ENCODE peak calls at places on chromosome 16, in eight cellular contexts. I is psoas muscle, E is GM06990, C is fibroblast of mammary gland, A is fibroblast of lung, N is tibial nerve, B is H7, U is BE2C. Q is an unnamed sample.
A peak's percentile ranks its signal among the peaks of the same experiment; 100 is the strongest.

GRCh38 chr16:90057738-90058173 is 19.4 kb downstream of the PRDM7 start:
- DNase-seq in E (no peak), A (peak; percentile 46), U (no peak), N (no peak), I (no peak), C (peak; percentile 80), B (no peak), Q (no peak)

GRCh38 chr16:85384831-85385462 is 228.2 kb upstream of the GSE1 start:
- DNase-seq in A (no peak), U (peak; percentile 9), C (no peak), E (no peak), B (peak; percentile 83), I (peak; percentile 9), N (no peak), Q (no peak)

GRCh38 chr16:17755158-17755557 is 284.4 kb upstream of the XYLT1 start:
- DNase-seq in E (no peak), A (no peak), C (no peak), U (no peak), I (no peak), B (no peak), N (no peak), Q (no peak)

GRCh38 chr16:57619606-57620315 is 8.7 kb upstream of the ADGRG1 start:
- DNase-seq in B (peak; percentile 79), C (no peak), E (no peak), U (peak; percentile 24), I (no peak), N (no peak), A (no peak), Q (peak; percentile 65)

GRCh38 chr16:15746332-15746731 is 96.3 kb downstream of the NDE1 start:
- DNase-seq in A (no peak), U (no peak), B (no peak), N (no peak), E (no peak), I (no peak), C (no peak), Q (no peak)

GRCh38 chr16:79062336-79062735 is 538.2 kb downstream of the MAF start:
- DNase-seq in N (no peak), C (no peak), U (no peak), B (no peak), I (no peak), A (no peak), E (no peak), Q (peak; percentile 57)

GRCh38 chr16:30731411-30731810 is 16.8 kb upstream of the PHKG2 start:
- DNase-seq in C (peak; percentile 21), B (no peak), A (no peak), I (no peak), U (no peak), N (no peak), E (no peak), Q (no peak)

GRCh38 chr16:89722392-89723278 is 1.3 kb downstream of the ZNF276 start:
- DNase-seq in I (peak; percentile 70), B (peak; percentile 79), N (no peak), A (peak; percentile 40), C (peak; percentile 45), E (peak; percentile 68), U (no peak), Q (peak; percentile 78)

GRCh38 chr16:66483689-66484452 is 56.8 kb downstream of the BEAN1 start:
- DNase-seq in U (peak; percentile 85), C (peak; percentile 67), B (peak; percentile 94), N (peak; percentile 75), I (peak; percentile 77), E (peak; percentile 66), A (peak; percentile 64), Q (peak; percentile 96)

GRCh38 chr16:80045944-80046660 is 445.6 kb upstream of the MAF start:
- DNase-seq in B (no peak), N (no peak), I (no peak), C (no peak), A (no peak), E (no peak), U (no peak), Q (no peak)

GRCh38 chr16:57354311-57354710 is 4.3 kb upstream of the CCL22 start:
- DNase-seq in E (no peak), B (no peak), A (no peak), N (no peak), I (no peak), U (no peak), C (no peak), Q (no peak)

GRCh38 chr16:14398014-14398717 is 231.9 kb downstream of the PARN start:
- DNase-seq in B (no peak), N (no peak), U (no peak), A (no peak), I (no peak), E (no peak), C (peak; percentile 40), Q (no peak)

GRCh38 chr16:53893731-53894435 is 189.9 kb downstream of the FTO start:
- DNase-seq in I (peak; percentile 21), A (peak; percentile 78), N (no peak), U (no peak), C (peak; percentile 90), E (no peak), B (no peak), Q (no peak)

GRCh38 chr16:29877266-29877961 is 14.4 kb upstream of the CDIPT start:
- DNase-seq in U (peak; percentile 88), N (no peak), E (peak; percentile 47), A (peak; percentile 17), I (no peak), B (peak; percentile 98), C (peak; percentile 50), Q (peak; percentile 100)

DNA sequence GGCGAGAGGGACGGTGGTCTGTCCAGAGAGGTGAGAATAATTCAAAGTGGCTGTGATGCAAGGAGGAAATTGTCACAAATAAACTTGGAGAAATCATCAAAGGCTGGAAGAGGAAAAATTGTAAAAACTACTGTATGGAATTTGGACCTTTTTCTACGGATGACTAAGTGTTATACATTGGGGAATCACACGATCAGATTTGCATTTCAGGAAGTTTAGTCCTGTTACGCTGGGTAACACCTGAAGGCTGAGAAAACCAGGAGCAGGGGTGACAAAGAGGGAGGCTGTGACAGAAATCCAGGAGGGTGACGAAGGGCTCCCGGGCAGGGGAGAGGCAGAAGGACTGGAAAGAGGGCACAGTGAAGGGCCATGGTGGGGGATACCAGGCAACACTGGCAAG is 511.7 kb downstream of the CDH13 start:
- DNase-seq in A (no peak), E (no peak), I (no peak), N (no peak), U (no peak), B (no peak), C (no peak), Q (no peak)
- H3K4me3 ChIP-seq in A (no peak overlapping the region), E (no peak overlapping the region), I (no peak overlapping the region), N (no peak overlapping the region), U (no peak overlapping the region), B (no peak overlapping the region), C (no peak overlapping the region), Q (no peak overlapping the region)

DNA sequence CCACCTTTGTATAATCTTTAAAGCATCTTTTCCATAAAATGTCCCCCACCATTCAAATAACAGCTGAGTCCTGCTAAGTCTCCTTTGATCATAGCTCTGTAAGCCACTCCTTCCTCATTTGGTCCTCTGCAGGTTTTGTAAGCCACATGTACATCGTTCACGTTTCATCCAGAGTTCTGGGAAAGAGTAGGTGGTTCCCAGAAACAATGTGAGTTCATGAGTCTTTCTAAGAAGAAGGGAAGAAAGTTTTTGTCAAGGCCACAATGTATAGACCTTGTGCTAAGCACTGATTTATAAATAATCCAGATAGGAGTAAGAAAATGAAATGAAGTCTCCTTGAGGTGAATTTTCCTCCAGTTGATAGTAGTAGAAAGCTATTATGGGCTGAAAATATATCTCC is 8.7 kb upstream of the ANKS4B start:
- DNase-seq in C (no peak), B (no peak), A (no peak), E (no peak), N (no peak), I (no peak), U (no peak), Q (no peak)
- H3K4me3 ChIP-seq in C (no peak overlapping the region), B (no peak overlapping the region), A (no peak overlapping the region), E (no peak overlapping the region), N (no peak overlapping the region), I (no peak overlapping the region), U (no peak overlapping the region), Q (no peak overlapping the region)

GRCh38 chr16:87700406-87701065 is 65.2 kb downstream of the KLHDC4 start:
- DNase-seq in A (no peak), I (no peak), C (no peak), E (no peak), U (no peak), N (no peak), B (no peak), Q (no peak)

GRCh38 chr16:87702325-87702811 is 63.4 kb downstream of the KLHDC4 start:
- DNase-seq in U (peak; percentile 60), C (peak; percentile 23), E (peak; percentile 87), N (no peak), I (no peak), B (peak; percentile 96), A (peak; percentile 58), Q (peak; percentile 88)

GRCh38 chr16:87703071-87703470 is 62.7 kb downstream of the KLHDC4 start:
- DNase-seq in N (no peak), A (no peak), I (no peak), C (no peak), E (no peak), B (no peak), U (no peak), Q (no peak)

GRCh38 chr16:87701066-87701425 is 64.7 kb downstream of the KLHDC4 start:
- DNase-seq in U (no peak), N (no peak), A (no peak), I (no peak), E (no peak), B (peak; percentile 60), C (no peak), Q (no peak)

GRCh38 chr16:87701505-87701921 is 64.3 kb downstream of the KLHDC4 start:
- DNase-seq in C (no peak), A (no peak), B (peak; percentile 59), E (peak; percentile 58), I (no peak), U (no peak), N (no peak), Q (no peak)
- H3K4me3 ChIP-seq in C (no peak overlapping the region), A (no peak overlapping the region), B (no peak overlapping the region), E (no peak overlapping the region), I (no peak overlapping the region), U (no peak overlapping the region), N (no peak overlapping the region), Q (no peak overlapping the region)

GRCh38 chr16:86577314-86577971 is 906 bp upstream of the FOXL1 start:
- DNase-seq in E (no peak), A (peak; percentile 93), C (no peak), N (no peak), B (peak; percentile 70), U (no peak), I (no peak), Q (peak; percentile 68)
- H3K4me3 ChIP-seq in E (no peak overlapping the region), A (peak overlapping the region; percentile 74), C (peak overlapping the region; percentile 72), N (peak overlapping the region; percentile 20), B (no peak overlapping the region), U (no peak overlapping the region), I (no peak overlapping the region), Q (no peak overlapping the region)

Q was measured in endodermal cell.